ENCODE peak calls at places on chromosomes 2 and 18, in four cellular contexts. One of them, this sample, is unnamed.

GRCh38 chr2:85903849-85904248 is 15.1 kb upstream of the ST3GAL5 start:
- DNase-seq in H9: no peak
- DNase-seq in activated T-cell treated with anti-CD3 and anti-CD28 coated beads for 4 hours: no peak
- DNase-seq in heart right ventricle: no peak
- DNase-seq in this sample: no peak

GRCh38 chr18:37400832-37401231 is 164.8 kb downstream of the CELF4 start:
- DNase-seq in heart right ventricle: no peak
- DNase-seq in H9: no peak
- DNase-seq in activated T-cell treated with anti-CD3 and anti-CD28 coated beads for 4 hours: no peak
- DNase-seq in this sample: no peak

GRCh38 chr2:176004925-176005324 is 2.9 kb upstream of the LNPK start:
- DNase-seq in heart right ventricle: no peak
- DNase-seq in activated T-cell treated with anti-CD3 and anti-CD28 coated beads for 4 hours: no peak
- DNase-seq in H9: no peak
- DNase-seq in this sample: no peak

GRCh38 chr2:112483047-112483473 is 1.1 kb downstream of the TTL start:
- DNase-seq in H9: peak; percentile 32
- DNase-seq in heart right ventricle: no peak
- DNase-seq in activated T-cell treated with anti-CD3 and anti-CD28 coated beads for 4 hours: no peak
- DNase-seq in this sample: no peak

GRCh38 chr2:240896871-240897692 is 1.1 kb upstream of the MAB21L4 start:
- DNase-seq in H9: no peak
- DNase-seq in activated T-cell treated with anti-CD3 and anti-CD28 coated beads for 4 hours: no peak
- DNase-seq in heart right ventricle: no peak
- DNase-seq in this sample: no peak

GRCh38 chr2:37449686-37450392 is 105.4 kb downstream of the QPCT start:
- DNase-seq in activated T-cell treated with anti-CD3 and anti-CD28 coated beads for 4 hours: no peak
- DNase-seq in H9: no peak
- DNase-seq in heart right ventricle: no peak
- DNase-seq in this sample: no peak

GRCh38 chr18:13300029-13300428 is 81.5 kb downstream of the LDLRAD4 start:
- DNase-seq in activated T-cell treated with anti-CD3 and anti-CD28 coated beads for 4 hours: no peak
- DNase-seq in heart right ventricle: no peak
- DNase-seq in H9: no peak
- DNase-seq in this sample: no peak

GRCh38 chr2:10235099-10235908 is 67.4 kb upstream of the HPCAL1 start:
- DNase-seq in heart right ventricle: no peak
- DNase-seq in H9: no peak
- DNase-seq in activated T-cell treated with anti-CD3 and anti-CD28 coated beads for 4 hours: no peak
- DNase-seq in this sample: no peak

GRCh38 chr2:171260471-171261424 is 100.1 kb upstream of the TLK1 start:
- DNase-seq in activated T-cell treated with anti-CD3 and anti-CD28 coated beads for 4 hours: no peak
- DNase-seq in H9: peak; percentile 42
- DNase-seq in heart right ventricle: no peak
- DNase-seq in this sample: no peak

GRCh38 chr2:97740590-97741182 is 27.3 kb downstream of the ZAP70 start:
- DNase-seq in H9: peak; percentile 80
- DNase-seq in heart right ventricle: no peak
- DNase-seq in activated T-cell treated with anti-CD3 and anti-CD28 coated beads for 4 hours: no peak
- DNase-seq in this sample: no peak

GRCh38 chr2:146874260-146874658 is 970.6 kb upstream of the ACVR2A start:
- DNase-seq in H9: no peak
- DNase-seq in activated T-cell treated with anti-CD3 and anti-CD28 coated beads for 4 hours: no peak
- DNase-seq in heart right ventricle: no peak
- DNase-seq in this sample: no peak

GRCh38 chr2:48510329-48510728 is 19.6 kb upstream of the STON1 start:
- DNase-seq in H9: no peak
- DNase-seq in heart right ventricle: no peak
- DNase-seq in activated T-cell treated with anti-CD3 and anti-CD28 coated beads for 4 hours: no peak
- DNase-seq in this sample: no peak

GRCh38 chr18:60413944-60414547 is 41.5 kb upstream of the MC4R start:
- DNase-seq in activated T-cell treated with anti-CD3 and anti-CD28 coated beads for 4 hours: no peak
- DNase-seq in H9: peak; percentile 61
- DNase-seq in heart right ventricle: no peak
- DNase-seq in this sample: no peak

GRCh38 chr2:75589344-75590105 is 28.8 kb upstream of the EVA1A start:
- DNase-seq in heart right ventricle: no peak
- DNase-seq in activated T-cell treated with anti-CD3 and anti-CD28 coated beads for 4 hours: no peak
- DNase-seq in H9: no peak
- DNase-seq in this sample: no peak

GRCh38 chr2:105802587-105802986 is 57.9 kb downstream of the NCK2 start:
- DNase-seq in H9: no peak
- DNase-seq in activated T-cell treated with anti-CD3 and anti-CD28 coated beads for 4 hours: peak; percentile 61
- DNase-seq in heart right ventricle: no peak
- DNase-seq in this sample: peak; percentile 52

GRCh38 chr2:162114291-162114690 is 37.8 kb downstream of the GCG start:
- DNase-seq in activated T-cell treated with anti-CD3 and anti-CD28 coated beads for 4 hours: no peak
- DNase-seq in H9: no peak
- DNase-seq in heart right ventricle: no peak
- DNase-seq in this sample: no peak

GRCh38 chr2:152588911-152589310 is 128.3 kb downstream of the PRPF40A start:
- DNase-seq in H9: no peak
- DNase-seq in heart right ventricle: no peak
- DNase-seq in activated T-cell treated with anti-CD3 and anti-CD28 coated beads for 4 hours: no peak
- DNase-seq in this sample: no peak

GRCh38 chr2:40512246-40512645 is 60.4 kb upstream of the SLC8A1 start:
- DNase-seq in heart right ventricle: peak; percentile 65
- DNase-seq in H9: no peak
- DNase-seq in activated T-cell treated with anti-CD3 and anti-CD28 coated beads for 4 hours: no peak
- DNase-seq in this sample: no peak

GRCh38 chr2:101238930-101239759 is 13.5 kb upstream of the CNOT11 start:
- DNase-seq in activated T-cell treated with anti-CD3 and anti-CD28 coated beads for 4 hours: no peak
- DNase-seq in H9: no peak
- DNase-seq in heart right ventricle: no peak
- DNase-seq in this sample: no peak

GRCh38 chr2:70855679-70856078 is 20.1 kb upstream of the CD207 start:
- DNase-seq in H9: no peak
- DNase-seq in activated T-cell treated with anti-CD3 and anti-CD28 coated beads for 4 hours: no peak
- DNase-seq in heart right ventricle: no peak
- DNase-seq in this sample: no peak

GRCh38 chr2:109531896-109532727 is 81.7 kb downstream of the SEPTIN10 start:
- DNase-seq in H9: no peak
- DNase-seq in activated T-cell treated with anti-CD3 and anti-CD28 coated beads for 4 hours: no peak
- DNase-seq in heart right ventricle: no peak
- DNase-seq in this sample: no peak

GRCh38 chr2:80393996-80394395 is 89.4 kb upstream of the LRRTM1 start:
- DNase-seq in H9: no peak
- DNase-seq in activated T-cell treated with anti-CD3 and anti-CD28 coated beads for 4 hours: no peak
- DNase-seq in heart right ventricle: no peak
- DNase-seq in this sample: no peak

GRCh38 chr2:126244937-126245336 is 411.0 kb upstream of the GYPC start:
- DNase-seq in H9: peak; percentile 84
- DNase-seq in heart right ventricle: peak; percentile 26
- DNase-seq in activated T-cell treated with anti-CD3 and anti-CD28 coated beads for 4 hours: no peak
- DNase-seq in this sample: no peak

GRCh38 chr2:72094701-72095100 is 53.0 kb downstream of the CYP26B1 start:
- DNase-seq in heart right ventricle: no peak
- DNase-seq in activated T-cell treated with anti-CD3 and anti-CD28 coated beads for 4 hours: no peak
- DNase-seq in H9: no peak
- DNase-seq in this sample: no peak

GRCh38 chr2:46439582-46439981 is 39.8 kb upstream of the TMEM247 start:
- DNase-seq in H9: no peak
- DNase-seq in heart right ventricle: no peak
- DNase-seq in activated T-cell treated with anti-CD3 and anti-CD28 coated beads for 4 hours: no peak
- DNase-seq in this sample: no peak